ENCODE peak calls at places on chromosomes 12 and 14, in seven cellular contexts. O is RWPE2; M is stimulated activated CD4-positive, alpha-beta T cell treated with anti-CD3 and anti-CD28 coated beads, Interleukin-12 subunit alpha, Interleukin-12 subunit beta, amount 100 ng/mL, for 4 hours; H is T-helper 2 cell; S is naive B cell; F is Calu3; W is AG09319. N is an unnamed sample.

GRCh38 chr12:41101821-41102220 is 86.3 kb upstream of the PDZRN4 start:
- DNase-seq in O (no peak), M (no peak), H (no peak), S (no peak), F (no peak), W (no peak), N (no peak)

GRCh38 chr14:75015496-75015895 is 12.8 kb downstream of the EIF2B2 start:
- DNase-seq in O (no peak), M (no peak), H (no peak), S (no peak), F (no peak), W (no peak), N (no peak)

GRCh38 chr12:11166300-11166699 is 4.7 kb upstream of the SMIM10L1 start:
- DNase-seq in O (no peak), M (no peak), H (no peak), S (no peak), F (no peak), W (no peak), N (no peak)

GRCh38 chr12:13887774-13888388 is 93.5 kb downstream of the GRIN2B start:
- DNase-seq in O (no peak), M (no peak), H (no peak), S (no peak), F (peak), W (no peak), N (no peak)

GRCh38 chr12:12999276-12999958 is 648 bp downstream of the HEBP1 start:
- DNase-seq in O (no peak), M (no peak), H (no peak), S (no peak), F (peak), W (no peak), N (peak)

GRCh38 chr12:121580959-121581680 is at the start of gene KDM2B:
- DNase-seq in O (no peak), M (peak), H (no peak), S (peak), F (no peak), W (no peak), N (peak)

GRCh38 chr12:58415716-58416115 is 474.3 kb downstream of the ATP23 start:
- DNase-seq in O (no peak), M (no peak), H (no peak), S (no peak), F (no peak), W (no peak), N (no peak)

GRCh38 chr14:54676822-54677708 is 110.1 kb downstream of the SAMD4A start:
- DNase-seq in O (no peak), M (no peak), H (no peak), S (no peak), F (peak), W (peak), N (peak)

GRCh38 chr12:127108360-127109215 is 1158.4 kb upstream of the TMEM132C start:
- DNase-seq in O (no peak), M (peak), H (peak), S (no peak), F (peak), W (peak), N (peak)

GRCh38 chr14:20343855-20344205 is 395 bp downstream of the PARP2 start:
- DNase-seq in O (no peak), M (no peak), H (no peak), S (no peak), F (no peak), W (no peak), N (peak)

GRCh38 chr12:45415393-45415817 is 199.5 kb downstream of the ANO6 start:
- DNase-seq in O (peak), M (no peak), H (no peak), S (no peak), F (no peak), W (peak), N (peak)

GRCh38 chr14:55245657-55246268 is 25.5 kb upstream of the FBXO34 start:
- DNase-seq in O (no peak), M (no peak), H (no peak), S (peak), F (peak), W (no peak), N (peak)

GRCh38 chr14:71208702-71209357 is 301.6 kb downstream of the PCNX1 start:
- DNase-seq in O (no peak), M (no peak), H (no peak), S (no peak), F (no peak), W (no peak), N (no peak)

GRCh38 chr12:113973109-113973904 is 7.2 kb upstream of the RBM19 start:
- DNase-seq in O (no peak), M (no peak), H (no peak), S (no peak), F (no peak), W (no peak), N (no peak)

GRCh38 chr12:94721173-94721572 is 70.8 kb upstream of the TMCC3 start:
- DNase-seq in O (no peak), M (no peak), H (no peak), S (peak), F (no peak), W (no peak), N (no peak)

GRCh38 chr12:12442548-12443071 is 85.7 kb downstream of the BORCS5 start:
- DNase-seq in O (no peak), M (no peak), H (no peak), S (no peak), F (no peak), W (no peak), N (peak)

GRCh38 chr14:89707086-89707485 is 247.4 kb downstream of the EFCAB11 start:
- DNase-seq in O (no peak), M (no peak), H (no peak), S (no peak), F (no peak), W (no peak), N (no peak)

GRCh38 chr12:89873745-89874144 is 165.1 kb upstream of the ATP2B1 start:
- DNase-seq in O (no peak), M (no peak), H (no peak), S (no peak), F (no peak), W (no peak), N (no peak)

GRCh38 chr14:49934638-49935037 is 41.8 kb downstream of the ARF6 start:
- DNase-seq in O (no peak), M (no peak), H (no peak), S (no peak), F (no peak), W (no peak), N (no peak)

GRCh38 chr14:91493169-91493568 is 16.9 kb downstream of the PPP4R3A start:
- DNase-seq in O (no peak), M (no peak), H (no peak), S (no peak), F (no peak), W (no peak), N (peak)

GRCh38 chr12:128959931-128960330 is 106.7 kb downstream of the GLT1D1 start:
- DNase-seq in O (no peak), M (no peak), H (no peak), S (no peak), F (no peak), W (no peak), N (no peak)

N was measured in adipocyte.